ENCODE peak calls at places on chromosomes 11 and 22, in six cellular contexts. C is psoas muscle; O is sigmoid colon; G is CD8-positive, alpha-beta memory T cell; A is CD8-positive, alpha-beta T cell; B is left ventricle myocardium inferior. R is an unnamed sample. For H3K36me3, the result is how much of the 10 kb centered on the place peaks cover.

GRCh38 chr11:109166441-109166840 is 255.5 kb upstream of the C11orf87 start:
- DNase-seq in B (no peak), G (no peak), O (no peak), A (no peak), C (no peak), R (no peak)

GRCh38 chr11:17643506-17644405 is 75.6 kb upstream of the MYOD1 start:
- DNase-seq in A (no peak), O (no peak), C (no peak), G (no peak), B (no peak), R (no peak)

GRCh38 chr11:130737866-130738431 is 178.3 kb downstream of the SNX19 start:
- DNase-seq in A (no peak), G (no peak), B (peak), O (peak), C (peak), R (no peak)

GRCh38 chr11:13321431-13321830 is 43.8 kb downstream of the BMAL1 start:
- DNase-seq in C (no peak), G (no peak), B (no peak), A (no peak), O (no peak), R (no peak)

GRCh38 chr22:46861468-46861867 is 99.0 kb downstream of the TBC1D22A start:
- DNase-seq in A (no peak), B (no peak), G (no peak), O (no peak), C (no peak), R (peak)

GRCh38 chr11:33624082-33624481 is 76.5 kb downstream of the C11orf91 start:
- DNase-seq in O (no peak), C (peak), G (no peak), B (peak), A (no peak), R (no peak)

GRCh38 chr11:9758676-9759518 is 95.0 kb downstream of the SWAP70 start:
- DNase-seq in O (peak), G (peak), C (peak), B (peak), A (no peak), R (peak)

GRCh38 chr11:67436459-67437081 is 912 bp downstream of the PTPRCAP start:
- DNase-seq in B (no peak), G (peak), O (no peak), A (no peak), C (no peak), R (peak)

GRCh38 chr22:48173061-48173849 is 1410.8 kb downstream of the TBC1D22A start:
- DNase-seq in O (no peak), C (no peak), B (no peak), G (no peak), A (no peak), R (no peak)

GRCh38 chr11:43879789-43880639 is 617 bp upstream of the ALKBH3 start:
- DNase-seq in O (no peak), G (no peak), B (no peak), C (no peak), A (no peak), R (no peak)

GRCh38 chr11:28529046-28529445 is 420.9 kb downstream of the METTL15 start:
- DNase-seq in O (no peak), A (no peak), B (no peak), C (no peak), G (no peak), R (no peak)

GRCh38 chr11:66363187-66363601 is 8.4 kb downstream of the SLC29A2 start:
- DNase-seq in B (no peak), G (no peak), A (no peak), C (peak), O (no peak), R (no peak)

GRCh38 chr11:134040386-134041297 is 28.2 kb upstream of the JAM3 start:
- DNase-seq in C (no peak), G (no peak), A (no peak), O (peak), B (no peak), R (no peak)

GRCh38 chr11:90228056-90228455 is 5.2 kb upstream of the CHORDC1 start:
- DNase-seq in O (no peak), A (no peak), B (no peak), C (no peak), G (no peak), R (no peak)

GRCh38 chr22:23233746-23234408 is 53.6 kb downstream of the BCR start:
- DNase-seq in G (no peak), O (no peak), A (no peak), C (peak), B (peak), R (no peak)

GRCh38 chr11:65927904-65928397 is 8.7 kb downstream of the DRAP1 start:
- DNase-seq in C (no peak), G (peak), B (no peak), O (no peak), A (peak), R (peak)

GRCh38 chr11:8102296-8102915 is 21.4 kb downstream of the TUB start:
- DNase-seq in O (no peak), B (no peak), A (no peak), C (no peak), G (no peak), R (no peak)

GRCh38 chr11:130166457-130166784 is 6.8 kb downstream of the ST14 start:
- DNase-seq in G (no peak), O (no peak), A (no peak), B (no peak), C (no peak), R (peak)

GRCh38 chr22:44335903-44336803 is 23.4 kb upstream of the SHISAL1 start:
- DNase-seq in A (no peak), C (no peak), B (no peak), G (no peak), O (no peak), R (no peak)

GRCh38 chr11:114159320-114159719 is 99.8 kb downstream of the ZBTB16 start:
- DNase-seq in O (peak), A (no peak), C (peak), G (no peak), B (no peak), R (no peak)

GRCh38 chr11:44899959-44900358 is 50.7 kb downstream of the TP53I11 start:
- DNase-seq in A (no peak), G (no peak), O (no peak), B (no peak), C (no peak), R (no peak)

GRCh38 chr11:83275888-83276641 is 10.1 kb downstream of the CCDC90B start:
- DNase-seq in O (no peak), A (no peak), B (no peak), C (no peak), G (no peak), R (no peak)

GRCh38 chr11:83278351-83278750 is 7.8 kb downstream of the CCDC90B start:
- DNase-seq in C (no peak), B (no peak), O (no peak), A (no peak), G (no peak), R (no peak)

DNA sequence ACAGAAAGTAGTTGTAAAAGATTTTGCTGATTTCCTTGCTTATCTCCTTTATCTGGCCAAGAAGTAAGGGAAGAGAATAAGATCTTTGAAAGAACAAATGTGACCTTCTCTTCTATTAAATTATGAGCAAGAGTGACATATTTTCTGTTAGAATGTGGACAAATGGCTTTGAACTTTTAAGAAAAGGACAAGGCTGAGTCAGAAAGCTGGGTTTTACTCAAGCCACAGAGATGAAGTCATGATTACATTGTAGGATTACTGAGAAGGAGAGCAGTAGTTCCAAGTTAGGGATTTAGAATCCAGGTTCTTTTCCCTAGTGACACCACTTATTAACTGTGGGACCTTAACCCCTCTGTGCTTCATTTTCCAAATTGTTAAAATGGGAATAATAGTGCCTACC is 13.5 kb downstream of the CCDC90B start:
- DNase-seq in C (no peak), O (no peak), A (no peak), G (no peak), B (no peak), R (no peak)
- H3K36me3 ChIP-seq in C (under half), O (under half), A (under half), G (under half), B (half or more), R (half or more)

GRCh38 chr22:39012525-39013516 is 1.2 kb upstream of the APOBEC3C start:
- DNase-seq in G (no peak), A (no peak), C (no peak), O (no peak), B (no peak), R (no peak)

GRCh38 chr22:39017596-39018365 is 3.1 kb upstream of the APOBEC3D start:
- DNase-seq in A (no peak), G (no peak), B (no peak), O (no peak), C (no peak), R (no peak)

GRCh38 chr22:39010946-39011625 is 3.0 kb upstream of the APOBEC3C start:
- DNase-seq in B (no peak), G (no peak), A (no peak), O (no peak), C (no peak), R (no peak)

GRCh38 chr22:39016592-39016991 is 2.5 kb downstream of the APOBEC3C start:
- DNase-seq in O (no peak), G (no peak), C (no peak), A (no peak), B (no peak), R (no peak)

GRCh38 chr22:39013923-39014722 is at the start of gene APOBEC3C:
- DNase-seq in O (peak), G (peak), B (peak), A (peak), C (peak), R (peak)
- H3K36me3 ChIP-seq in O (under half), G (under half), B (under half), A (under half), C (under half), R (under half)

DNA sequence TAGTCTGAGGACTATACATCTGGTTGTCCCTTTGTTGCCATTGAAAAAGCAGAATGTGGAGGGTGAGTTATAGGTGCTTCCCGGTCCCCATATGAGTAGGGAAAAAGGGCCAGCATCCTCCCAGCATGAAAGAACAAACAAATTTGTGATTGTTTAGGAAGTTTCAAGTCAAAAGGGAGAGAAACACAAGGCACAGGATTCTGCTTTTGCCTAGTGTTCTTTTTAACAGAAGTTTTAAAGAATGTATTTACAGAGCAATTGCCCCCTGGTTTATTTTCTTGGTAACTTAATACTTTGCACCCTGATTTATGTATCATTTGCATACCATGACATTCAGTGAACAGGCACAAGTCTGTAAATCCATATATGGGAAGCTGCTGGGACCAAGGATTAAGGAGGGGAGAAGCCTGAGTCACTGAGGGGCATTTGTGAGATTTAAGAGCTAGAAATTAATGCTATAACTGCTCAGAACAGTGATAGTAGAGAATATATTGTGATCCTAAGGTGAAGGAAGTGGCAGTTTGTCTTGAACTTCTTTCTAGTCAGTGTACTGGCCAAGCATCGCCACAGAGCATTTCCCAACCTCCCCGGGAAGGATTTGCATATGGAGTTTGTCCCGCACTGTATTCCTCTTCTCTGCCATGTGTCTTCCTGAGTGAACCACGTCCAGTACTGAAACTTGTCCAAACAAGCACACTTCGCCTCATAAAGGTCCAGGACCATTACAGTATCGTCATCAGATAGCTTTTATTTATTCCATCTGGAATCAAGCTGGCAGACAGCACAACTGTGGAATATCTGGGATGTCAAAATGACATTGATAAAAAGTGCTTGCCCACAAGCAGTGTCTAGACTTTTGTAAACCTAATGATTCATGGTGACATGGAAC is 103.0 kb downstream of the DBX1 start:
- DNase-seq in O (no peak), G (no peak), B (no peak), C (no peak), A (no peak), R (no peak)
- H3K36me3 ChIP-seq in O (under half), G (under half), B (under half), C (under half), A (under half), R (under half)

DNA sequence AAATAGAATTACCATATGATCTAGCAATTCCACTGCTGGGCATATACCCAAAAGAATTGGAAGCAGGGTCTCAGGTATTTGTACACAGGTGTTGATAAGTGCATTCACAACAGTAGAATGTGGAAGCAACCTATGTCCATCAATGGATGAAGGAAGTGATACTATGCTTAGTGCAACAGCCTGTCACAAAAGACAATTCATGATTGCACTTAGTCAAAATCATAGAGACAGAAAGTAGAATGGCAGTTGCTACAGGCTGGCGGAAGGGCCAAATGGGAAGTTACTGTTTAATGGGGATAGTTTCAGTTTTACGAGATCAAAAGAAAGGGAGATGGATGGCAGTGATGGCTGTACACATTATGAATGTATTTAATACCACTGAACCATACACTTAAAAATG is 42.0 kb downstream of the SGSM3 start:
- DNase-seq in C (no peak), G (no peak), O (no peak), A (no peak), B (no peak), R (peak)
- H3K36me3 ChIP-seq in C (under half), G (under half), O (under half), A (under half), B (half or more), R (under half)

R was measured in Peyer's patch.